ENCODE peak calls at places on chromosomes 1 and 21, in seven cellular contexts. N is hypothalamus; G is hepatic stellate cell; A is stimulated activated CD4-positive, alpha-beta T cell treated with anti-CD3 and anti-CD28 coated beads, Interleukin-15, amount 100 ng/mL, for 1 hour; H is glomerular endothelial cell; J is NCI-H1417 treated with DMSO at 0.1 percent for 48 hours; Q is iris pigment epithelial cell. K is an unnamed sample.

GRCh38 chr1:28070725-28071593 is 17.5 kb downstream of the EYA3 start:
- DNase-seq in G (no peak), H (no peak), N (no peak), A (no peak), Q (no peak), J (no peak), K (no peak)

GRCh38 chr21:45117314-45117713 is 42.9 kb downstream of the ADARB1 start:
- DNase-seq in J (no peak), H (no peak), Q (no peak), A (no peak), N (no peak), G (no peak), K (no peak)

GRCh38 chr1:20063861-20064292 is 6.1 kb upstream of the PLA2G5 start:
- DNase-seq in A (no peak), J (no peak), H (no peak), Q (peak), G (no peak), N (no peak), K (no peak)

GRCh38 chr1:119336738-119337315 is 31.8 kb upstream of the HAO2 start:
- DNase-seq in G (no peak), J (no peak), Q (peak), N (no peak), A (no peak), H (no peak), K (no peak)

GRCh38 chr1:226827458-226827857 is 43.0 kb upstream of the PSEN2 start:
- DNase-seq in J (no peak), N (peak), A (no peak), Q (no peak), G (no peak), H (no peak), K (peak)

GRCh38 chr1:20430355-20431290 is 55.4 kb downstream of the CAMK2N1 start:
- DNase-seq in Q (no peak), G (peak), N (peak), H (no peak), A (no peak), J (no peak), K (peak)

GRCh38 chr1:155706101-155706619 is 17.3 kb downstream of the DAP3 start:
- DNase-seq in H (no peak), A (no peak), Q (peak), J (no peak), G (peak), N (no peak), K (no peak)

GRCh38 chr1:58702766-58703165 is 2.9 kb upstream of the MYSM1 start:
- DNase-seq in J (no peak), G (no peak), H (no peak), A (no peak), N (no peak), Q (no peak), K (no peak)

GRCh38 chr1:12031039-12031980 is 12.0 kb downstream of the MIIP start:
- DNase-seq in H (no peak), J (no peak), A (no peak), G (peak), Q (peak), N (peak), K (peak)

GRCh38 chr21:34984356-34984755 is 64.7 kb downstream of the RUNX1 start:
- DNase-seq in G (no peak), J (no peak), H (no peak), N (no peak), Q (no peak), A (no peak), K (no peak)